ENCODE peak calls at places on chromosome 10, in seven cellular contexts. One of them, this sample, is unnamed.

GRCh38 chr10:93138113-93138870 is 64.6 kb downstream of the CYP26A1 start:
- DNase-seq in stimulated activated CD4-positive, alpha-beta T cell treated with anti-CD3 and anti-CD28 coated beads, Interleukin-2, amount 100 ng/mL, for 48 hours: no peak
- DNase-seq in GM04504: no peak
- DNase-seq in activated T-helper 9 cell treated with anti-CD3 and anti-CD28 coated beads, Interleukin-2, amount 50 U/mL, for 16 hours: no peak
- DNase-seq in heart left ventricle: no peak
- DNase-seq in Peyer's patch: no peak
- DNase-seq in NAMALWA: no peak
- DNase-seq in this sample: no peak

GRCh38 chr10:125008689-125009579 is 67.0 kb downstream of the ZRANB1 start:
- DNase-seq in GM04504: no peak
- DNase-seq in activated T-helper 9 cell treated with anti-CD3 and anti-CD28 coated beads, Interleukin-2, amount 50 U/mL, for 16 hours: no peak
- DNase-seq in NAMALWA: no peak
- DNase-seq in Peyer's patch: no peak
- DNase-seq in heart left ventricle: no peak
- DNase-seq in stimulated activated CD4-positive, alpha-beta T cell treated with anti-CD3 and anti-CD28 coated beads, Interleukin-2, amount 100 ng/mL, for 48 hours: no peak
- DNase-seq in this sample: no peak

GRCh38 chr10:9018161-9018843 is 963.8 kb downstream of the GATA3 start:
- DNase-seq in GM04504: no peak
- DNase-seq in NAMALWA: no peak
- DNase-seq in activated T-helper 9 cell treated with anti-CD3 and anti-CD28 coated beads, Interleukin-2, amount 50 U/mL, for 16 hours: no peak
- DNase-seq in Peyer's patch: no peak
- DNase-seq in stimulated activated CD4-positive, alpha-beta T cell treated with anti-CD3 and anti-CD28 coated beads, Interleukin-2, amount 100 ng/mL, for 48 hours: no peak
- DNase-seq in heart left ventricle: no peak
- DNase-seq in this sample: no peak

GRCh38 chr10:71968553-71969474 is 4.6 kb downstream of the CHST3 start:
- DNase-seq in stimulated activated CD4-positive, alpha-beta T cell treated with anti-CD3 and anti-CD28 coated beads, Interleukin-2, amount 100 ng/mL, for 48 hours: no peak
- DNase-seq in Peyer's patch: no peak
- DNase-seq in heart left ventricle: no peak
- DNase-seq in GM04504: no peak
- DNase-seq in activated T-helper 9 cell treated with anti-CD3 and anti-CD28 coated beads, Interleukin-2, amount 50 U/mL, for 16 hours: no peak
- DNase-seq in NAMALWA: no peak
- DNase-seq in this sample: no peak

GRCh38 chr10:131786756-131787605 is 113.8 kb upstream of the PPP2R2D start:
- DNase-seq in activated T-helper 9 cell treated with anti-CD3 and anti-CD28 coated beads, Interleukin-2, amount 50 U/mL, for 16 hours: no peak
- DNase-seq in GM04504: no peak
- DNase-seq in heart left ventricle: no peak
- DNase-seq in Peyer's patch: no peak
- DNase-seq in NAMALWA: peak
- DNase-seq in stimulated activated CD4-positive, alpha-beta T cell treated with anti-CD3 and anti-CD28 coated beads, Interleukin-2, amount 100 ng/mL, for 48 hours: peak
- DNase-seq in this sample: peak

GRCh38 chr10:69630651-69631400 is 779 bp downstream of the FAM241B start:
- DNase-seq in heart left ventricle: no peak
- DNase-seq in Peyer's patch: no peak
- DNase-seq in activated T-helper 9 cell treated with anti-CD3 and anti-CD28 coated beads, Interleukin-2, amount 50 U/mL, for 16 hours: no peak
- DNase-seq in GM04504: no peak
- DNase-seq in NAMALWA: no peak
- DNase-seq in stimulated activated CD4-positive, alpha-beta T cell treated with anti-CD3 and anti-CD28 coated beads, Interleukin-2, amount 100 ng/mL, for 48 hours: no peak
- DNase-seq in this sample: no peak

GRCh38 chr10:83680470-83680891 is 458.8 kb upstream of the GHITM start:
- DNase-seq in stimulated activated CD4-positive, alpha-beta T cell treated with anti-CD3 and anti-CD28 coated beads, Interleukin-2, amount 100 ng/mL, for 48 hours: peak
- DNase-seq in NAMALWA: peak
- DNase-seq in heart left ventricle: no peak
- DNase-seq in Peyer's patch: no peak
- DNase-seq in activated T-helper 9 cell treated with anti-CD3 and anti-CD28 coated beads, Interleukin-2, amount 50 U/mL, for 16 hours: no peak
- DNase-seq in GM04504: no peak
- DNase-seq in this sample: no peak

GRCh38 chr10:86968271-86968993 is at the start of gene ADIRF:
- DNase-seq in heart left ventricle: peak
- DNase-seq in GM04504: no peak
- DNase-seq in stimulated activated CD4-positive, alpha-beta T cell treated with anti-CD3 and anti-CD28 coated beads, Interleukin-2, amount 100 ng/mL, for 48 hours: no peak
- DNase-seq in activated T-helper 9 cell treated with anti-CD3 and anti-CD28 coated beads, Interleukin-2, amount 50 U/mL, for 16 hours: no peak
- DNase-seq in Peyer's patch: peak
- DNase-seq in NAMALWA: no peak
- DNase-seq in this sample: no peak

GRCh38 chr10:31929260-31929985 is 792 bp upstream of the ARHGAP12 start:
- DNase-seq in GM04504: no peak
- DNase-seq in heart left ventricle: peak
- DNase-seq in NAMALWA: peak
- DNase-seq in Peyer's patch: peak
- DNase-seq in activated T-helper 9 cell treated with anti-CD3 and anti-CD28 coated beads, Interleukin-2, amount 50 U/mL, for 16 hours: peak
- DNase-seq in stimulated activated CD4-positive, alpha-beta T cell treated with anti-CD3 and anti-CD28 coated beads, Interleukin-2, amount 100 ng/mL, for 48 hours: no peak
- DNase-seq in this sample: no peak

GRCh38 chr10:11909618-11910017 is 86.5 kb downstream of the PROSER2 start:
- DNase-seq in GM04504: no peak
- DNase-seq in heart left ventricle: no peak
- DNase-seq in NAMALWA: no peak
- DNase-seq in activated T-helper 9 cell treated with anti-CD3 and anti-CD28 coated beads, Interleukin-2, amount 50 U/mL, for 16 hours: no peak
- DNase-seq in Peyer's patch: no peak
- DNase-seq in stimulated activated CD4-positive, alpha-beta T cell treated with anti-CD3 and anti-CD28 coated beads, Interleukin-2, amount 100 ng/mL, for 48 hours: no peak
- DNase-seq in this sample: no peak

GRCh38 chr10:5434017-5434753 is 21.8 kb downstream of the NET1 start:
- DNase-seq in heart left ventricle: no peak
- DNase-seq in stimulated activated CD4-positive, alpha-beta T cell treated with anti-CD3 and anti-CD28 coated beads, Interleukin-2, amount 100 ng/mL, for 48 hours: no peak
- DNase-seq in Peyer's patch: no peak
- DNase-seq in NAMALWA: peak
- DNase-seq in GM04504: no peak
- DNase-seq in activated T-helper 9 cell treated with anti-CD3 and anti-CD28 coated beads, Interleukin-2, amount 50 U/mL, for 16 hours: no peak
- DNase-seq in this sample: peak

GRCh38 chr10:86821600-86821999 is 65.2 kb downstream of the BMPR1A start:
- DNase-seq in GM04504: no peak
- DNase-seq in activated T-helper 9 cell treated with anti-CD3 and anti-CD28 coated beads, Interleukin-2, amount 50 U/mL, for 16 hours: no peak
- DNase-seq in Peyer's patch: no peak
- DNase-seq in NAMALWA: no peak
- DNase-seq in stimulated activated CD4-positive, alpha-beta T cell treated with anti-CD3 and anti-CD28 coated beads, Interleukin-2, amount 100 ng/mL, for 48 hours: no peak
- DNase-seq in heart left ventricle: peak
- DNase-seq in this sample: no peak

GRCh38 chr10:112956631-112957350 is 6.7 kb downstream of the TCF7L2 start:
- DNase-seq in stimulated activated CD4-positive, alpha-beta T cell treated with anti-CD3 and anti-CD28 coated beads, Interleukin-2, amount 100 ng/mL, for 48 hours: no peak
- DNase-seq in NAMALWA: no peak
- DNase-seq in activated T-helper 9 cell treated with anti-CD3 and anti-CD28 coated beads, Interleukin-2, amount 50 U/mL, for 16 hours: no peak
- DNase-seq in heart left ventricle: no peak
- DNase-seq in GM04504: no peak
- DNase-seq in Peyer's patch: no peak
- DNase-seq in this sample: no peak

GRCh38 chr10:23331567-23332290 is 12.9 kb downstream of the C10orf67 start:
- DNase-seq in stimulated activated CD4-positive, alpha-beta T cell treated with anti-CD3 and anti-CD28 coated beads, Interleukin-2, amount 100 ng/mL, for 48 hours: no peak
- DNase-seq in heart left ventricle: no peak
- DNase-seq in activated T-helper 9 cell treated with anti-CD3 and anti-CD28 coated beads, Interleukin-2, amount 50 U/mL, for 16 hours: no peak
- DNase-seq in GM04504: peak
- DNase-seq in Peyer's patch: no peak
- DNase-seq in NAMALWA: peak
- DNase-seq in this sample: peak

GRCh38 chr10:62632071-62632809 is 172.3 kb upstream of the ADO start:
- DNase-seq in NAMALWA: peak
- DNase-seq in activated T-helper 9 cell treated with anti-CD3 and anti-CD28 coated beads, Interleukin-2, amount 50 U/mL, for 16 hours: no peak
- DNase-seq in GM04504: no peak
- DNase-seq in Peyer's patch: no peak
- DNase-seq in heart left ventricle: peak
- DNase-seq in stimulated activated CD4-positive, alpha-beta T cell treated with anti-CD3 and anti-CD28 coated beads, Interleukin-2, amount 100 ng/mL, for 48 hours: no peak
- DNase-seq in this sample: peak

GRCh38 chr10:602391-603005 is 87.0 kb downstream of the DIP2C start:
- DNase-seq in GM04504: no peak
- DNase-seq in heart left ventricle: no peak
- DNase-seq in NAMALWA: no peak
- DNase-seq in stimulated activated CD4-positive, alpha-beta T cell treated with anti-CD3 and anti-CD28 coated beads, Interleukin-2, amount 100 ng/mL, for 48 hours: no peak
- DNase-seq in activated T-helper 9 cell treated with anti-CD3 and anti-CD28 coated beads, Interleukin-2, amount 50 U/mL, for 16 hours: no peak
- DNase-seq in Peyer's patch: peak
- DNase-seq in this sample: no peak

GRCh38 chr10:23192741-23193434 is 776 bp downstream of the PTF1A start:
- DNase-seq in Peyer's patch: no peak
- DNase-seq in NAMALWA: no peak
- DNase-seq in stimulated activated CD4-positive, alpha-beta T cell treated with anti-CD3 and anti-CD28 coated beads, Interleukin-2, amount 100 ng/mL, for 48 hours: no peak
- DNase-seq in GM04504: no peak
- DNase-seq in activated T-helper 9 cell treated with anti-CD3 and anti-CD28 coated beads, Interleukin-2, amount 50 U/mL, for 16 hours: no peak
- DNase-seq in heart left ventricle: no peak
- DNase-seq in this sample: no peak

GRCh38 chr10:8311526-8312070 is 257.1 kb downstream of the GATA3 start:
- DNase-seq in NAMALWA: no peak
- DNase-seq in Peyer's patch: no peak
- DNase-seq in GM04504: no peak
- DNase-seq in heart left ventricle: no peak
- DNase-seq in stimulated activated CD4-positive, alpha-beta T cell treated with anti-CD3 and anti-CD28 coated beads, Interleukin-2, amount 100 ng/mL, for 48 hours: no peak
- DNase-seq in activated T-helper 9 cell treated with anti-CD3 and anti-CD28 coated beads, Interleukin-2, amount 50 U/mL, for 16 hours: no peak
- DNase-seq in this sample: no peak

GRCh38 chr10:118594392-118595063 is 920 bp downstream of the PRLHR start:
- DNase-seq in stimulated activated CD4-positive, alpha-beta T cell treated with anti-CD3 and anti-CD28 coated beads, Interleukin-2, amount 100 ng/mL, for 48 hours: peak
- DNase-seq in NAMALWA: no peak
- DNase-seq in Peyer's patch: no peak
- DNase-seq in heart left ventricle: peak
- DNase-seq in GM04504: no peak
- DNase-seq in activated T-helper 9 cell treated with anti-CD3 and anti-CD28 coated beads, Interleukin-2, amount 50 U/mL, for 16 hours: no peak
- DNase-seq in this sample: no peak

GRCh38 chr10:23021430-23021829 is 73.9 kb upstream of the MSRB2 start:
- DNase-seq in GM04504: no peak
- DNase-seq in Peyer's patch: no peak
- DNase-seq in NAMALWA: no peak
- DNase-seq in stimulated activated CD4-positive, alpha-beta T cell treated with anti-CD3 and anti-CD28 coated beads, Interleukin-2, amount 100 ng/mL, for 48 hours: no peak
- DNase-seq in activated T-helper 9 cell treated with anti-CD3 and anti-CD28 coated beads, Interleukin-2, amount 50 U/mL, for 16 hours: no peak
- DNase-seq in heart left ventricle: no peak
- DNase-seq in this sample: no peak

GRCh38 chr10:72753760-72754231 is 61.9 kb downstream of the MCU start:
- DNase-seq in heart left ventricle: no peak
- DNase-seq in GM04504: no peak
- DNase-seq in stimulated activated CD4-positive, alpha-beta T cell treated with anti-CD3 and anti-CD28 coated beads, Interleukin-2, amount 100 ng/mL, for 48 hours: no peak
- DNase-seq in activated T-helper 9 cell treated with anti-CD3 and anti-CD28 coated beads, Interleukin-2, amount 50 U/mL, for 16 hours: no peak
- DNase-seq in Peyer's patch: no peak
- DNase-seq in NAMALWA: no peak
- DNase-seq in this sample: peak